ENCODE peak calls at places on chromosomes 11 and 22, in five cellular contexts. One of them, this sample, is unnamed.

GRCh38 chr11:71139516-71140205 is 112.7 kb downstream of the SHANK2 start:
- DNase-seq in IMR-90: peak; percentile 26
- DNase-seq in GM23338: no peak
- DNase-seq in OCI-LY7: no peak
- DNase-seq in PC-9: no peak
- DNase-seq in this sample: peak; percentile 27

GRCh38 chr11:23211221-23211620 is 350.9 kb upstream of the CCDC179 start:
- DNase-seq in IMR-90: no peak
- DNase-seq in GM23338: no peak
- DNase-seq in OCI-LY7: no peak
- DNase-seq in PC-9: no peak
- DNase-seq in this sample: no peak

GRCh38 chr11:128290106-128290840 is 297.1 kb downstream of the ETS1 start:
- DNase-seq in IMR-90: peak; percentile 95
- DNase-seq in GM23338: peak; percentile 82
- DNase-seq in OCI-LY7: peak; percentile 92
- DNase-seq in PC-9: peak; percentile 45
- DNase-seq in this sample: peak; percentile 88

GRCh38 chr11:124402326-124402922 is 3.6 kb upstream of the OR8B3 start:
- DNase-seq in IMR-90: peak; percentile 86
- DNase-seq in GM23338: peak; percentile 84
- DNase-seq in OCI-LY7: peak; percentile 65
- DNase-seq in PC-9: peak; percentile 75
- DNase-seq in this sample: peak; percentile 91

GRCh38 chr11:103257360-103257759 is 148.1 kb downstream of the DYNC2H1 start:
- DNase-seq in IMR-90: peak; percentile 49
- DNase-seq in GM23338: peak; percentile 60
- DNase-seq in OCI-LY7: no peak
- DNase-seq in PC-9: no peak
- DNase-seq in this sample: peak; percentile 17

GRCh38 chr22:36471341-36471821 is 10.1 kb downstream of the TXN2 start:
- DNase-seq in IMR-90: peak; percentile 60
- DNase-seq in GM23338: no peak
- DNase-seq in OCI-LY7: no peak
- DNase-seq in PC-9: peak; percentile 67
- DNase-seq in this sample: no peak

GRCh38 chr11:27464155-27464759 is 8.3 kb downstream of the LGR4 start:
- DNase-seq in IMR-90: peak; percentile 44
- DNase-seq in GM23338: peak; percentile 55
- DNase-seq in OCI-LY7: no peak
- DNase-seq in PC-9: peak; percentile 97
- DNase-seq in this sample: peak; percentile 55

GRCh38 chr11:32381149-32381548 is 54.2 kb downstream of the WT1 start:
- DNase-seq in IMR-90: no peak
- DNase-seq in GM23338: no peak
- DNase-seq in OCI-LY7: no peak
- DNase-seq in PC-9: no peak
- DNase-seq in this sample: no peak

GRCh38 chr22:35685731-35686130 is 31.9 kb upstream of the APOL5 start:
- DNase-seq in IMR-90: peak; percentile 50
- DNase-seq in GM23338: no peak
- DNase-seq in OCI-LY7: peak; percentile 43
- DNase-seq in PC-9: no peak
- DNase-seq in this sample: no peak

GRCh38 chr11:83819936-83820549 is 533.9 kb upstream of the CCDC90B start:
- DNase-seq in IMR-90: peak; percentile 79
- DNase-seq in GM23338: peak; percentile 58
- DNase-seq in OCI-LY7: peak; percentile 49
- DNase-seq in PC-9: peak; percentile 59
- DNase-seq in this sample: peak; percentile 74

GRCh38 chr11:128052912-128053641 is 534.3 kb downstream of the ETS1 start:
- DNase-seq in IMR-90: peak; percentile 77
- DNase-seq in GM23338: no peak
- DNase-seq in OCI-LY7: no peak
- DNase-seq in PC-9: no peak
- DNase-seq in this sample: no peak

GRCh38 chr11:95145430-95146063 is 55.9 kb downstream of the ENDOD1 start:
- DNase-seq in IMR-90: no peak
- DNase-seq in GM23338: no peak
- DNase-seq in OCI-LY7: no peak
- DNase-seq in PC-9: no peak
- DNase-seq in this sample: no peak

GRCh38 chr22:39913886-39914285 is 13.0 kb downstream of the GRAP2 start:
- DNase-seq in IMR-90: no peak
- DNase-seq in GM23338: no peak
- DNase-seq in OCI-LY7: no peak
- DNase-seq in PC-9: no peak
- DNase-seq in this sample: no peak

GRCh38 chr22:31618057-31618456 is 44.0 kb downstream of the PISD start:
- DNase-seq in IMR-90: no peak
- DNase-seq in GM23338: no peak
- DNase-seq in OCI-LY7: no peak
- DNase-seq in PC-9: no peak
- DNase-seq in this sample: no peak

DNA sequence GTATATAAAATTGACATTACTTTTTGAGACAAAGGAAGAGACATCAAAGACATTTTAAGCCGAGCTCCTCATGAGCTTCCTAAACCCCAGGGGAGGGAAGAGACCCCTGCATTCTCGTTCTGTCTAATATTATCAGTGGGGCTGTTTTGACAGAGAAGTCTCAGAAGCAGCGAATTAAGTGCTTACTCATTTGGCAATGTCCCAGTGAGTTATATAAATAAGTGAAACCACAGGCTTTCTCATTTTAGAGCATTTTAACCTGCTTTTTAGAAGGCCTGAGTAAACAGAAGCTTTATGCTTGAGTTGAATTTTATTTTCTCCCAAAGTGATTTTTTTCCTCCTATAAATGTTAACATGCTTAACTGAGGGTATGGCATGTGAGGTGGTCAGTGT is 23.2 kb upstream of the C1QTNF4 start:
- DNase-seq in IMR-90: peak; percentile 85
- DNase-seq in GM23338: no peak
- DNase-seq in OCI-LY7: no peak
- DNase-seq in PC-9: no peak
- DNase-seq in this sample: no peak
- TF ChIP-seq CTCF in IMR-90: no peak
- TF ChIP-seq CTCF in GM23338: no peak
- TF ChIP-seq CTCF in OCI-LY7: peak; percentile 29
- TF ChIP-seq CTCF in PC-9: peak; percentile 4
- TF ChIP-seq CTCF in this sample: no peak

DNA sequence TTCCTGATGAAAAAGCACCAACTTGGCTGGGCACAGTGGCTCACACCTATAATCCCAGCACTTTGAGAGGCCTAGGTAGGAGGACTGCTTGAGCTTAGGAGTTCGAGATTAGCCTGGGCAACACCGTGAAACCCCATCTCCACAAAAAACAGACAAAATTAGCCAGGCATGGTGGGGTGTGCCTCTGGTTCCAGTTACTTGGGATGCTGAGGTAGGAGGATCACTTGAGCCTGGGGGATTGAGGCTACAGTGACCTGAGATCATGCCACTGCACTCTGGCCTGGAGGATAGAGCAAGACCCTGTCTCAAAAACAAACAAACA is 3.0 kb downstream of the HPS4 start:
- DNase-seq in IMR-90: no peak
- DNase-seq in GM23338: no peak
- DNase-seq in OCI-LY7: no peak
- DNase-seq in PC-9: no peak
- DNase-seq in this sample: no peak
- H3K4me3 ChIP-seq in IMR-90: no peak overlapping the region
- H3K4me3 ChIP-seq in GM23338: no peak overlapping the region
- H3K4me3 ChIP-seq in OCI-LY7: peak overlapping the region; percentile 86
- H3K4me3 ChIP-seq in PC-9: no peak overlapping the region
- H3K4me3 ChIP-seq in this sample: no peak overlapping the region

DNA sequence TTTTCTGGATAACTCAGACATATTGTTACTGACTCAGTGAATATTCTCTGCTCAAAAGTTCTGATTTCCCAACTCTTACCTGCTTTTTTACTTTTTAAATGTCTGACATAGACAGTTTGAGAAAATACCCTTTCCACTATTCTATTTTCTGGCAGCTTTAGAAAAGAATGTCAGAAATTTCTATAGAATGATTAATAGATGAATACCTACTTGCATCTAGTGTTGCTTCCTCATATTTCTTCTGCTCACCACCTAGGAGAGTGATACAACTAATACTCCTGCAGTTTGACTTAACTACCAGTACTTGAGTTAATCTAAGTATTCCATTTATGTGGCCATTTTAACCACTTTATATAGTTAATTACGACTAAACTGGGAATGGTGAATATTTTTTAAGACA is 55.2 kb downstream of the KDM2A start:
- DNase-seq in IMR-90: no peak
- DNase-seq in GM23338: no peak
- DNase-seq in OCI-LY7: no peak
- DNase-seq in PC-9: peak; percentile 69
- DNase-seq in this sample: no peak
- H4K20me1 ChIP-seq in IMR-90: peaks cover 71% of the 10 kb centered on the region
- H4K20me1 ChIP-seq in GM23338: peaks cover 26% of the 10 kb centered on the region
- H4K20me1 ChIP-seq in OCI-LY7: no peaks in the 10 kb centered on the region
- H4K20me1 ChIP-seq in PC-9: peaks cover 11% of the 10 kb centered on the region
- H4K20me1 ChIP-seq in this sample: peaks cover 69% of the 10 kb centered on the region

GRCh38 chr22:45818130-45819085 is 146.8 kb downstream of the ATXN10 start:
- DNase-seq in IMR-90: no peak
- DNase-seq in GM23338: peak; percentile 35
- DNase-seq in OCI-LY7: no peak
- DNase-seq in PC-9: no peak
- DNase-seq in this sample: peak; percentile 29

GRCh38 chr22:45812910-45813309 is 141.3 kb downstream of the ATXN10 start:
- DNase-seq in IMR-90: no peak
- DNase-seq in GM23338: no peak
- DNase-seq in OCI-LY7: no peak
- DNase-seq in PC-9: no peak
- DNase-seq in this sample: no peak

GRCh38 chr22:45817705-45818104 is 146.1 kb downstream of the ATXN10 start:
- DNase-seq in IMR-90: no peak
- DNase-seq in GM23338: no peak
- DNase-seq in OCI-LY7: no peak
- DNase-seq in PC-9: no peak
- DNase-seq in this sample: no peak

GRCh38 chr22:45819305-45819704 is 147.7 kb downstream of the ATXN10 start:
- DNase-seq in IMR-90: no peak
- DNase-seq in GM23338: no peak
- DNase-seq in OCI-LY7: no peak
- DNase-seq in PC-9: no peak
- DNase-seq in this sample: no peak

DNA sequence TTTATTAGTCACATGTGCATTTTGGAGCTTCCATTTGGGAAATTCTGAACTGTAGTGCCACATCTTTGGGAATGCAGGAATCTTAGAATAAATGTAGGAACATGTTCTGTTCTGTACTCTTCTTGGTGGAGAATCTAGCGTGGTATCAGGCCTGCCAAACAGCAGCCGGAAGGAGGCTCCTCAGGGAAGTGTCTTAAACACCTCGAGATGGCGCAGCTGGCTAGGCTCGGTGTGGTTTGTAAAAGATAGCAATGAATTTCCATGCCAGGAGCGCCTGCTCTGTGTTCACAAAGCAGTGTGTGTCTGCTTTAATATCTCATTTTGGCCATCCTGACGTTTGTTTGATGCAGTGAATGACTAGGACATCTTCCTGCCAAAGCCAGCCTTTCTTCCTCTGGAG is 145.1 kb downstream of the ATXN10 start:
- DNase-seq in IMR-90: no peak
- DNase-seq in GM23338: no peak
- DNase-seq in OCI-LY7: no peak
- DNase-seq in PC-9: no peak
- DNase-seq in this sample: no peak
- TF ChIP-seq CTCF in IMR-90: no peak
- TF ChIP-seq CTCF in GM23338: no peak
- TF ChIP-seq CTCF in OCI-LY7: no peak
- TF ChIP-seq CTCF in PC-9: no peak
- TF ChIP-seq CTCF in this sample: no peak

GRCh38 chr11:18397921-18398320 is 3.6 kb downstream of the LDHA start:
- DNase-seq in IMR-90: no peak
- DNase-seq in GM23338: no peak
- DNase-seq in OCI-LY7: no peak
- DNase-seq in PC-9: no peak
- DNase-seq in this sample: no peak
- H3K4me3 ChIP-seq in IMR-90: no peak overlapping the region
- H3K4me3 ChIP-seq in GM23338: no peak overlapping the region
- H3K4me3 ChIP-seq in OCI-LY7: no peak overlapping the region
- H3K4me3 ChIP-seq in PC-9: no peak overlapping the region
- H3K4me3 ChIP-seq in this sample: no peak overlapping the region

GRCh38 chr11:61141601-61142028 is 19.6 kb downstream of the VPS37C start:
- DNase-seq in IMR-90: no peak
- DNase-seq in GM23338: peak; percentile 39
- DNase-seq in OCI-LY7: peak; percentile 75
- DNase-seq in PC-9: no peak
- DNase-seq in this sample: peak; percentile 78

GRCh38 chr11:61145228-61146005 is 15.8 kb downstream of the VPS37C start:
- DNase-seq in IMR-90: no peak
- DNase-seq in GM23338: no peak
- DNase-seq in OCI-LY7: no peak
- DNase-seq in PC-9: no peak
- DNase-seq in this sample: no peak

GRCh38 chr11:61140416-61140815 is 20.8 kb downstream of the VPS37C start:
- DNase-seq in IMR-90: no peak
- DNase-seq in GM23338: no peak
- DNase-seq in OCI-LY7: no peak
- DNase-seq in PC-9: no peak
- DNase-seq in this sample: no peak

GRCh38 chr11:61144511-61145179 is 16.6 kb downstream of the VPS37C start:
- DNase-seq in IMR-90: no peak
- DNase-seq in GM23338: no peak
- DNase-seq in OCI-LY7: no peak
- DNase-seq in PC-9: no peak
- DNase-seq in this sample: no peak

GRCh38 chr11:61142424-61142823 is 18.8 kb downstream of the VPS37C start:
- DNase-seq in IMR-90: peak; percentile 63
- DNase-seq in GM23338: no peak
- DNase-seq in OCI-LY7: no peak
- DNase-seq in PC-9: no peak
- DNase-seq in this sample: no peak
- H4K20me1 ChIP-seq in IMR-90: peaks cover 76% of the 10 kb centered on the region
- H4K20me1 ChIP-seq in GM23338: peaks cover 9% of the 10 kb centered on the region
- H4K20me1 ChIP-seq in OCI-LY7: no peaks in the 10 kb centered on the region
- H4K20me1 ChIP-seq in PC-9: peaks cover 13% of the 10 kb centered on the region
- H4K20me1 ChIP-seq in this sample: peaks cover 23% of the 10 kb centered on the region

This sample was measured in hepatocyte.